ENCODE peak calls at places on chromosome 11, in six cellular contexts. One of them, this sample, is unnamed.

GRCh38 chr11:103364687-103365086 is 255.5 kb downstream of the DYNC2H1 start:
- DNase-seq in SJSA1: no peak
- DNase-seq in mucosa of descending colon: no peak
- DNase-seq in Ammon's horn: no peak
- DNase-seq in NCI-H2081: no peak
- DNase-seq in iris pigment epithelial cell: peak
- DNase-seq in this sample: peak

GRCh38 chr11:16179668-16180067 is 176.7 kb downstream of the SOX6 start:
- DNase-seq in SJSA1: no peak
- DNase-seq in mucosa of descending colon: no peak
- DNase-seq in Ammon's horn: no peak
- DNase-seq in NCI-H2081: no peak
- DNase-seq in iris pigment epithelial cell: no peak
- DNase-seq in this sample: no peak

GRCh38 chr11:78840190-78840589 is 265.5 kb upstream of the NARS2 start:
- DNase-seq in SJSA1: no peak
- DNase-seq in mucosa of descending colon: no peak
- DNase-seq in Ammon's horn: no peak
- DNase-seq in NCI-H2081: no peak
- DNase-seq in iris pigment epithelial cell: peak
- DNase-seq in this sample: no peak

GRCh38 chr11:65290448-65291165 is 24.1 kb upstream of the CDC42EP2 start:
- DNase-seq in SJSA1: peak
- DNase-seq in mucosa of descending colon: peak
- DNase-seq in Ammon's horn: peak
- DNase-seq in NCI-H2081: no peak
- DNase-seq in iris pigment epithelial cell: peak
- DNase-seq in this sample: peak

GRCh38 chr11:118916842-118917388 is 8.8 kb downstream of the BCL9L start:
- DNase-seq in SJSA1: no peak
- DNase-seq in mucosa of descending colon: peak
- DNase-seq in Ammon's horn: no peak
- DNase-seq in NCI-H2081: peak
- DNase-seq in iris pigment epithelial cell: peak
- DNase-seq in this sample: peak

GRCh38 chr11:67120456-67120855 is 1.4 kb downstream of the KDM2A start:
- DNase-seq in SJSA1: no peak
- DNase-seq in mucosa of descending colon: no peak
- DNase-seq in Ammon's horn: no peak
- DNase-seq in NCI-H2081: no peak
- DNase-seq in iris pigment epithelial cell: no peak
- DNase-seq in this sample: no peak

GRCh38 chr11:58888579-58888978 is 44.1 kb upstream of the GLYATL2 start:
- DNase-seq in SJSA1: no peak
- DNase-seq in mucosa of descending colon: no peak
- DNase-seq in Ammon's horn: no peak
- DNase-seq in NCI-H2081: no peak
- DNase-seq in iris pigment epithelial cell: no peak
- DNase-seq in this sample: no peak

GRCh38 chr11:68827733-68828132 is 14.0 kb downstream of the CPT1A start:
- DNase-seq in SJSA1: no peak
- DNase-seq in mucosa of descending colon: no peak
- DNase-seq in Ammon's horn: no peak
- DNase-seq in NCI-H2081: no peak
- DNase-seq in iris pigment epithelial cell: no peak
- DNase-seq in this sample: no peak

GRCh38 chr11:68655806-68656205 is 28.5 kb upstream of the GAL start:
- DNase-seq in SJSA1: no peak
- DNase-seq in mucosa of descending colon: no peak
- DNase-seq in Ammon's horn: no peak
- DNase-seq in NCI-H2081: no peak
- DNase-seq in iris pigment epithelial cell: no peak
- DNase-seq in this sample: no peak

GRCh38 chr11:119056397-119056999 is 507 bp downstream of the HYOU1 start:
- DNase-seq in SJSA1: no peak
- DNase-seq in mucosa of descending colon: peak
- DNase-seq in Ammon's horn: no peak
- DNase-seq in NCI-H2081: peak
- DNase-seq in iris pigment epithelial cell: no peak
- DNase-seq in this sample: no peak

GRCh38 chr11:122140535-122140934 is 24.5 kb upstream of the BLID start:
- DNase-seq in SJSA1: peak
- DNase-seq in mucosa of descending colon: no peak
- DNase-seq in Ammon's horn: no peak
- DNase-seq in NCI-H2081: no peak
- DNase-seq in iris pigment epithelial cell: peak
- DNase-seq in this sample: no peak

GRCh38 chr11:8231979-8232378 is 31.7 kb downstream of the LMO1 start:
- DNase-seq in SJSA1: no peak
- DNase-seq in mucosa of descending colon: no peak
- DNase-seq in Ammon's horn: no peak
- DNase-seq in NCI-H2081: no peak
- DNase-seq in iris pigment epithelial cell: no peak
- DNase-seq in this sample: no peak

GRCh38 chr11:72624496-72625201 is 49.6 kb downstream of the PDE2A start:
- DNase-seq in SJSA1: no peak
- DNase-seq in mucosa of descending colon: no peak
- DNase-seq in Ammon's horn: no peak
- DNase-seq in NCI-H2081: no peak
- DNase-seq in iris pigment epithelial cell: no peak
- DNase-seq in this sample: peak

GRCh38 chr11:102120006-102120405 is 9.8 kb downstream of the YAP1 start:
- DNase-seq in SJSA1: no peak
- DNase-seq in mucosa of descending colon: no peak
- DNase-seq in Ammon's horn: no peak
- DNase-seq in NCI-H2081: no peak
- DNase-seq in iris pigment epithelial cell: peak
- DNase-seq in this sample: no peak

GRCh38 chr11:111665779-111666178 is 63.5 kb downstream of the SIK2 start:
- DNase-seq in SJSA1: peak
- DNase-seq in mucosa of descending colon: no peak
- DNase-seq in Ammon's horn: no peak
- DNase-seq in NCI-H2081: no peak
- DNase-seq in iris pigment epithelial cell: peak
- DNase-seq in this sample: no peak

GRCh38 chr11:111469200-111469599 is 43.0 kb downstream of the BTG4 start:
- DNase-seq in SJSA1: no peak
- DNase-seq in mucosa of descending colon: no peak
- DNase-seq in Ammon's horn: no peak
- DNase-seq in NCI-H2081: no peak
- DNase-seq in iris pigment epithelial cell: peak
- DNase-seq in this sample: no peak

GRCh38 chr11:87473174-87473573 is 435.4 kb downstream of the TMEM135 start:
- DNase-seq in SJSA1: peak
- DNase-seq in mucosa of descending colon: no peak
- DNase-seq in Ammon's horn: no peak
- DNase-seq in NCI-H2081: no peak
- DNase-seq in iris pigment epithelial cell: peak
- DNase-seq in this sample: no peak

GRCh38 chr11:71489311-71490043 is 36.5 kb downstream of the NADSYN1 start:
- DNase-seq in SJSA1: no peak
- DNase-seq in mucosa of descending colon: no peak
- DNase-seq in Ammon's horn: no peak
- DNase-seq in NCI-H2081: no peak
- DNase-seq in iris pigment epithelial cell: peak
- DNase-seq in this sample: no peak

GRCh38 chr11:45922425-45923082 is at the start of gene LARGE2:
- DNase-seq in SJSA1: no peak
- DNase-seq in mucosa of descending colon: peak
- DNase-seq in Ammon's horn: no peak
- DNase-seq in NCI-H2081: peak
- DNase-seq in iris pigment epithelial cell: no peak
- DNase-seq in this sample: peak

GRCh38 chr11:58503361-58503856 is 4.5 kb downstream of the OR5B21 start:
- DNase-seq in SJSA1: no peak
- DNase-seq in mucosa of descending colon: no peak
- DNase-seq in Ammon's horn: no peak
- DNase-seq in NCI-H2081: no peak
- DNase-seq in iris pigment epithelial cell: no peak
- DNase-seq in this sample: no peak

GRCh38 chr11:122937978-122938377 is 43.7 kb downstream of the BSX start:
- DNase-seq in SJSA1: no peak
- DNase-seq in mucosa of descending colon: no peak
- DNase-seq in Ammon's horn: no peak
- DNase-seq in NCI-H2081: no peak
- DNase-seq in iris pigment epithelial cell: no peak
- DNase-seq in this sample: no peak

GRCh38 chr11:126115820-126116319 is 53.2 kb upstream of the CDON start:
- DNase-seq in SJSA1: peak
- DNase-seq in mucosa of descending colon: peak
- DNase-seq in Ammon's horn: peak
- DNase-seq in NCI-H2081: peak
- DNase-seq in iris pigment epithelial cell: peak
- DNase-seq in this sample: no peak

GRCh38 chr11:1208361-1209261 is 14.3 kb upstream of the MUC5B start:
- DNase-seq in SJSA1: no peak
- DNase-seq in mucosa of descending colon: peak
- DNase-seq in Ammon's horn: no peak
- DNase-seq in NCI-H2081: no peak
- DNase-seq in iris pigment epithelial cell: no peak
- DNase-seq in this sample: no peak

GRCh38 chr11:7635137-7635536 is 38.2 kb downstream of the CYB5R2 start:
- DNase-seq in SJSA1: no peak
- DNase-seq in mucosa of descending colon: no peak
- DNase-seq in Ammon's horn: peak
- DNase-seq in NCI-H2081: no peak
- DNase-seq in iris pigment epithelial cell: no peak
- DNase-seq in this sample: no peak

GRCh38 chr11:11987503-11988022 is 20.9 kb downstream of the DKK3 start:
- DNase-seq in SJSA1: peak
- DNase-seq in mucosa of descending colon: no peak
- DNase-seq in Ammon's horn: no peak
- DNase-seq in NCI-H2081: no peak
- DNase-seq in iris pigment epithelial cell: peak
- DNase-seq in this sample: no peak

GRCh38 chr11:134880788-134881187 is 468.7 kb upstream of the B3GAT1 start:
- DNase-seq in SJSA1: no peak
- DNase-seq in mucosa of descending colon: no peak
- DNase-seq in Ammon's horn: no peak
- DNase-seq in NCI-H2081: no peak
- DNase-seq in iris pigment epithelial cell: no peak
- DNase-seq in this sample: no peak

GRCh38 chr11:96002754-96003290 is 78.9 kb upstream of the MTMR2 start:
- DNase-seq in SJSA1: no peak
- DNase-seq in mucosa of descending colon: no peak
- DNase-seq in Ammon's horn: no peak
- DNase-seq in NCI-H2081: no peak
- DNase-seq in iris pigment epithelial cell: no peak
- DNase-seq in this sample: no peak

GRCh38 chr11:124725719-124726105 is 14.0 kb upstream of the NRGN start:
- DNase-seq in SJSA1: no peak
- DNase-seq in mucosa of descending colon: no peak
- DNase-seq in Ammon's horn: no peak
- DNase-seq in NCI-H2081: no peak
- DNase-seq in iris pigment epithelial cell: peak
- DNase-seq in this sample: no peak

GRCh38 chr11:12126352-12127019 is 16.1 kb downstream of the MICAL2 start:
- DNase-seq in SJSA1: no peak
- DNase-seq in mucosa of descending colon: no peak
- DNase-seq in Ammon's horn: no peak
- DNase-seq in NCI-H2081: no peak
- DNase-seq in iris pigment epithelial cell: peak
- DNase-seq in this sample: no peak

GRCh38 chr11:67284811-67285540 is 4.1 kb upstream of the ANKRD13D start:
- DNase-seq in SJSA1: no peak
- DNase-seq in mucosa of descending colon: peak
- DNase-seq in Ammon's horn: no peak
- DNase-seq in NCI-H2081: no peak
- DNase-seq in iris pigment epithelial cell: no peak
- DNase-seq in this sample: no peak

This sample was measured in adrenal gland.